ENCODE peak calls at places on chromosomes 2 and 18, in eight cellular contexts. E, V, M, U, X, P, N and C are unnamed samples.

GRCh38 chr2:42601076-42601475 is 32.6 kb downstream of the MTA3 start:
- DNase-seq in P (no peak), N (no peak), M (no peak), V (no peak), E (no peak), X (no peak), U (no peak), C (no peak)

GRCh38 chr18:31819106-31819924 is 58.6 kb upstream of the SLC25A52 start:
- DNase-seq in X (no peak), M (no peak), E (peak), V (peak), N (no peak), P (no peak), U (no peak), C (peak)

GRCh38 chr2:100036793-100037192 is 105.6 kb downstream of the AFF3 start:
- DNase-seq in X (no peak), V (no peak), E (no peak), U (no peak), P (no peak), M (no peak), N (no peak), C (no peak)

GRCh38 chr2:127107622-127107999 is 657 bp upstream of the BIN1 start:
- DNase-seq in V (peak), X (no peak), N (no peak), P (no peak), M (no peak), U (no peak), E (peak), C (peak)

GRCh38 chr2:168310580-168310979 is 63.2 kb upstream of the STK39 start:
- DNase-seq in M (no peak), E (no peak), X (no peak), V (no peak), P (no peak), N (no peak), U (no peak), C (no peak)

GRCh38 chr2:47656715-47657600 is 126.0 kb upstream of the MSH6 start:
- DNase-seq in U (no peak), M (no peak), P (no peak), X (no peak), V (no peak), N (no peak), E (no peak), C (no peak)

GRCh38 chr2:86383844-86384243 is 46.4 kb upstream of the REEP1 start:
- DNase-seq in M (no peak), U (no peak), P (no peak), X (no peak), E (no peak), N (no peak), V (no peak), C (peak)

GRCh38 chr2:240198226-240198625 is 57.8 kb upstream of the OTOS start:
- DNase-seq in V (no peak), M (no peak), N (no peak), P (no peak), E (no peak), U (no peak), X (no peak), C (no peak)

GRCh38 chr2:223944166-223944703 is 900 bp downstream of the WDFY1 start:
- DNase-seq in E (no peak), P (no peak), N (no peak), M (peak), V (peak), X (no peak), U (peak), C (peak)

GRCh38 chr2:950627-950992 is at the start of gene SNTG2:
- DNase-seq in N (peak), X (peak), P (peak), V (peak), U (peak), M (peak), E (no peak), C (no peak)

GRCh38 chr18:10490401-10491289 is 35.2 kb upstream of the NAPG start:
- DNase-seq in N (peak), P (peak), V (no peak), U (peak), E (no peak), M (no peak), X (peak), C (peak)

GRCh38 chr2:1748176-1748740 is 3.9 kb upstream of the PXDN start:
- DNase-seq in V (no peak), X (no peak), U (no peak), N (no peak), M (no peak), P (no peak), E (no peak), C (no peak)

GRCh38 chr2:14712091-14712490 is 79.6 kb downstream of the LRATD1 start:
- DNase-seq in N (no peak), X (no peak), V (no peak), M (no peak), P (no peak), U (no peak), E (no peak), C (no peak)

GRCh38 chr2:111055735-111056134 is 65.0 kb upstream of the BCL2L11 start:
- DNase-seq in X (no peak), P (no peak), V (no peak), E (no peak), M (no peak), U (no peak), N (no peak), C (no peak)

GRCh38 chr2:238895901-238896600 is 48.2 kb downstream of the TWIST2 start:
- DNase-seq in P (no peak), V (peak), E (no peak), U (no peak), X (no peak), M (peak), N (no peak), C (peak)

GRCh38 chr2:134281815-134282419 is 28.0 kb downstream of the MGAT5 start:
- DNase-seq in V (no peak), U (no peak), M (no peak), P (no peak), N (no peak), E (no peak), X (no peak), C (no peak)

GRCh38 chr2:145190031-145190703 is 670.2 kb upstream of the ZEB2 start:
- DNase-seq in P (no peak), V (no peak), U (no peak), X (no peak), M (no peak), N (no peak), E (no peak), C (no peak)

GRCh38 chr2:55268288-55268906 is 634 bp downstream of the MTIF2 start:
- DNase-seq in P (no peak), N (no peak), U (no peak), M (no peak), E (no peak), V (peak), X (no peak), C (no peak)